ENCODE peak calls at places on chromosomes 6 and 20, in nine cellular contexts. One of them, this sample, is unnamed.

GRCh38 chr20:12511499-12511898 is 497.3 kb upstream of the SPTLC3 start:
- DNase-seq in NCI-H510A: no peak
- DNase-seq in CD8-positive, alpha-beta T cell: no peak
- DNase-seq in neuronal stem cell: no peak
- DNase-seq in Caki2: no peak
- DNase-seq in IMR-90: no peak
- DNase-seq in nucleus accumbens: no peak
- DNase-seq in HCT116: no peak
- DNase-seq in Calu3: no peak
- DNase-seq in this sample: no peak

GRCh38 chr6:154167163-154167562 is 128.1 kb downstream of the OPRM1 start:
- DNase-seq in NCI-H510A: no peak
- DNase-seq in neuronal stem cell: no peak
- DNase-seq in Calu3: no peak
- DNase-seq in Caki2: no peak
- DNase-seq in HCT116: no peak
- DNase-seq in IMR-90: no peak
- DNase-seq in CD8-positive, alpha-beta T cell: no peak
- DNase-seq in nucleus accumbens: no peak
- DNase-seq in this sample: no peak

GRCh38 chr6:160360955-160361354 is 12.8 kb downstream of the SLC22A3 start:
- DNase-seq in nucleus accumbens: no peak
- DNase-seq in IMR-90: no peak
- DNase-seq in HCT116: no peak
- DNase-seq in CD8-positive, alpha-beta T cell: no peak
- DNase-seq in Caki2: no peak
- DNase-seq in NCI-H510A: no peak
- DNase-seq in neuronal stem cell: no peak
- DNase-seq in Calu3: no peak
- DNase-seq in this sample: no peak

GRCh38 chr20:47576516-47577033 is 74.9 kb downstream of the NCOA3 start:
- DNase-seq in IMR-90: peak; percentile 90
- DNase-seq in HCT116: peak; percentile 85
- DNase-seq in NCI-H510A: peak; percentile 64
- DNase-seq in neuronal stem cell: no peak
- DNase-seq in CD8-positive, alpha-beta T cell: no peak
- DNase-seq in Calu3: peak; percentile 78
- DNase-seq in Caki2: peak; percentile 97
- DNase-seq in nucleus accumbens: no peak
- DNase-seq in this sample: peak; percentile 16

GRCh38 chr20:2840967-2841531 is 504 bp downstream of the VPS16 start:
- DNase-seq in CD8-positive, alpha-beta T cell: no peak
- DNase-seq in HCT116: no peak
- DNase-seq in IMR-90: peak; percentile 72
- DNase-seq in NCI-H510A: no peak
- DNase-seq in nucleus accumbens: no peak
- DNase-seq in neuronal stem cell: no peak
- DNase-seq in Calu3: peak; percentile 36
- DNase-seq in Caki2: peak; percentile 37
- DNase-seq in this sample: no peak

GRCh38 chr6:168015492-168016175 is 18.2 kb downstream of the KIF25 start:
- DNase-seq in HCT116: no peak
- DNase-seq in CD8-positive, alpha-beta T cell: no peak
- DNase-seq in NCI-H510A: no peak
- DNase-seq in IMR-90: no peak
- DNase-seq in nucleus accumbens: no peak
- DNase-seq in Calu3: no peak
- DNase-seq in neuronal stem cell: no peak
- DNase-seq in Caki2: no peak
- DNase-seq in this sample: no peak

GRCh38 chr20:51493346-51493791 is 49.1 kb downstream of the NFATC2 start:
- DNase-seq in HCT116: no peak
- DNase-seq in nucleus accumbens: no peak
- DNase-seq in neuronal stem cell: no peak
- DNase-seq in Caki2: no peak
- DNase-seq in CD8-positive, alpha-beta T cell: no peak
- DNase-seq in IMR-90: no peak
- DNase-seq in NCI-H510A: no peak
- DNase-seq in Calu3: no peak
- DNase-seq in this sample: no peak

GRCh38 chr20:45059022-45059728 is 41.8 kb downstream of the KCNS1 start:
- DNase-seq in nucleus accumbens: peak; percentile 7
- DNase-seq in CD8-positive, alpha-beta T cell: no peak
- DNase-seq in HCT116: no peak
- DNase-seq in neuronal stem cell: no peak
- DNase-seq in Caki2: no peak
- DNase-seq in Calu3: no peak
- DNase-seq in IMR-90: peak; percentile 51
- DNase-seq in NCI-H510A: no peak
- DNase-seq in this sample: peak; percentile 17

GRCh38 chr6:134722996-134723871 is 226.7 kb downstream of the ALDH8A1 start:
- DNase-seq in Calu3: no peak
- DNase-seq in CD8-positive, alpha-beta T cell: no peak
- DNase-seq in Caki2: peak; percentile 61
- DNase-seq in HCT116: no peak
- DNase-seq in neuronal stem cell: no peak
- DNase-seq in nucleus accumbens: no peak
- DNase-seq in IMR-90: peak; percentile 34
- DNase-seq in NCI-H510A: no peak
- DNase-seq in this sample: no peak

GRCh38 chr6:145067430-145067829 is 667.9 kb downstream of the EPM2A start:
- DNase-seq in IMR-90: peak; percentile 57
- DNase-seq in neuronal stem cell: no peak
- DNase-seq in HCT116: no peak
- DNase-seq in nucleus accumbens: no peak
- DNase-seq in CD8-positive, alpha-beta T cell: no peak
- DNase-seq in NCI-H510A: no peak
- DNase-seq in Caki2: peak; percentile 30
- DNase-seq in Calu3: no peak
- DNase-seq in this sample: no peak

GRCh38 chr6:26600759-26601158 is 4.0 kb downstream of the ABT1 start:
- DNase-seq in CD8-positive, alpha-beta T cell: no peak
- DNase-seq in NCI-H510A: no peak
- DNase-seq in HCT116: no peak
- DNase-seq in Caki2: no peak
- DNase-seq in Calu3: no peak
- DNase-seq in nucleus accumbens: no peak
- DNase-seq in neuronal stem cell: no peak
- DNase-seq in IMR-90: no peak
- DNase-seq in this sample: no peak

GRCh38 chr6:157023958-157024357 is 246.8 kb downstream of the ARID1B start:
- DNase-seq in NCI-H510A: no peak
- DNase-seq in HCT116: no peak
- DNase-seq in neuronal stem cell: no peak
- DNase-seq in Calu3: no peak
- DNase-seq in Caki2: no peak
- DNase-seq in IMR-90: peak; percentile 83
- DNase-seq in CD8-positive, alpha-beta T cell: no peak
- DNase-seq in nucleus accumbens: no peak
- DNase-seq in this sample: no peak

GRCh38 chr6:90460067-90460466 is 126.8 kb downstream of the MAP3K7 start:
- DNase-seq in IMR-90: no peak
- DNase-seq in nucleus accumbens: no peak
- DNase-seq in HCT116: no peak
- DNase-seq in CD8-positive, alpha-beta T cell: no peak
- DNase-seq in NCI-H510A: no peak
- DNase-seq in Calu3: no peak
- DNase-seq in neuronal stem cell: no peak
- DNase-seq in Caki2: no peak
- DNase-seq in this sample: no peak

GRCh38 chr20:25000268-25000801 is 7.8 kb upstream of the APMAP start:
- DNase-seq in nucleus accumbens: no peak
- DNase-seq in Caki2: peak; percentile 87
- DNase-seq in IMR-90: peak; percentile 44
- DNase-seq in HCT116: no peak
- DNase-seq in Calu3: peak; percentile 62
- DNase-seq in neuronal stem cell: no peak
- DNase-seq in CD8-positive, alpha-beta T cell: no peak
- DNase-seq in NCI-H510A: peak; percentile 82
- DNase-seq in this sample: peak; percentile 13

GRCh38 chr6:36127462-36128016 is 2.8 kb upstream of the MAPK13 start:
- DNase-seq in Caki2: peak; percentile 43
- DNase-seq in IMR-90: peak; percentile 91
- DNase-seq in HCT116: no peak
- DNase-seq in NCI-H510A: no peak
- DNase-seq in CD8-positive, alpha-beta T cell: no peak
- DNase-seq in neuronal stem cell: no peak
- DNase-seq in Calu3: peak; percentile 35
- DNase-seq in nucleus accumbens: no peak
- DNase-seq in this sample: no peak

GRCh38 chr6:113018351-113019151 is 671.4 kb downstream of the RFPL4B start:
- DNase-seq in CD8-positive, alpha-beta T cell: no peak
- DNase-seq in IMR-90: peak; percentile 74
- DNase-seq in NCI-H510A: no peak
- DNase-seq in neuronal stem cell: no peak
- DNase-seq in nucleus accumbens: no peak
- DNase-seq in Caki2: peak; percentile 1
- DNase-seq in HCT116: no peak
- DNase-seq in Calu3: no peak
- DNase-seq in this sample: peak; percentile 12

GRCh38 chr6:116881236-116881635 is 4.2 kb downstream of the RFX6 start:
- DNase-seq in Caki2: no peak
- DNase-seq in HCT116: peak; percentile 7
- DNase-seq in IMR-90: no peak
- DNase-seq in NCI-H510A: no peak
- DNase-seq in neuronal stem cell: no peak
- DNase-seq in CD8-positive, alpha-beta T cell: no peak
- DNase-seq in nucleus accumbens: no peak
- DNase-seq in Calu3: no peak
- DNase-seq in this sample: no peak

GRCh38 chr20:32902456-32903420 is 44.0 kb downstream of the EFCAB8 start:
- DNase-seq in NCI-H510A: peak; percentile 18
- DNase-seq in CD8-positive, alpha-beta T cell: peak; percentile 59
- DNase-seq in neuronal stem cell: peak; percentile 36
- DNase-seq in Calu3: peak; percentile 75
- DNase-seq in IMR-90: peak; percentile 41
- DNase-seq in Caki2: peak; percentile 17
- DNase-seq in nucleus accumbens: peak; percentile 54
- DNase-seq in HCT116: peak; percentile 27
- DNase-seq in this sample: peak; percentile 59